ENCODE peak calls at places on chromosomes 11 and 22, in seven cellular contexts. Y is IMR-90; M is left ventricle myocardium inferior; U is colonic mucosa; G is astrocyte; D is CD8-positive, alpha-beta memory T cell; P is hepatocyte. I is an unnamed sample.
A peak's percentile ranks its signal among the peaks of the same experiment; 100 is the strongest.

GRCh38 chr11:26867286-26867685 is 126.6 kb upstream of the FIBIN start:
- DNase-seq in Y (no peak), M (no peak), U (no peak), G (no peak), D (no peak), P (no peak), I (no peak)

GRCh38 chr11:124935548-124936514 is at the start of gene HEPACAM:
- DNase-seq in Y (no peak), M (no peak), U (no peak), G (no peak), D (no peak), P (no peak), I (no peak)

GRCh38 chr11:129192150-129192549 is at the start of gene ARHGAP32:
- DNase-seq in Y (no peak), M (no peak), U (peak; percentile 33), G (no peak), D (no peak), P (no peak), I (no peak)

GRCh38 chr11:43868852-43869567 is 11.6 kb upstream of the ALKBH3 start:
- DNase-seq in Y (peak; percentile 80), M (no peak), U (no peak), G (peak; percentile 70), D (peak; percentile 8), P (peak; percentile 38), I (no peak)

GRCh38 chr11:64834723-64835615 is 9.5 kb downstream of the CDC42BPG start:
- DNase-seq in Y (no peak), M (no peak), U (no peak), G (peak; percentile 43), D (no peak), P (no peak), I (no peak)

GRCh38 chr11:60563553-60564235 is 48.5 kb downstream of the MS4A13 start:
- DNase-seq in Y (no peak), M (no peak), U (no peak), G (no peak), D (no peak), P (no peak), I (no peak)

GRCh38 chr11:1121343-1122331 is 36.1 kb upstream of the MUC5AC start:
- DNase-seq in Y (peak; percentile 17), M (no peak), U (peak; percentile 16), G (no peak), D (no peak), P (no peak), I (peak; percentile 17)

GRCh38 chr11:43738600-43739409 is 58.3 kb downstream of the HSD17B12 start:
- DNase-seq in Y (peak; percentile 90), M (no peak), U (no peak), G (peak; percentile 87), D (no peak), P (peak; percentile 59), I (no peak)

GRCh38 chr11:1479006-1479677 is 7.4 kb downstream of the MOB2 start:
- DNase-seq in Y (no peak), M (peak; percentile 18), U (no peak), G (no peak), D (no peak), P (no peak), I (peak; percentile 21)

GRCh38 chr22:49393526-49393925 is 434.1 kb downstream of the BRD1 start:
- DNase-seq in Y (no peak), M (no peak), U (no peak), G (no peak), D (no peak), P (no peak), I (no peak)

GRCh38 chr11:26276798-26277424 is 55.0 kb upstream of the ANO3 start:
- DNase-seq in Y (peak; percentile 71), M (peak; percentile 20), U (peak; percentile 53), G (peak; percentile 45), D (no peak), P (peak; percentile 70), I (no peak)

GRCh38 chr22:47023871-47024270 is 261.4 kb downstream of the TBC1D22A start:
- DNase-seq in Y (no peak), M (no peak), U (no peak), G (no peak), D (no peak), P (no peak), I (peak; percentile 16)

GRCh38 chr11:128598096-128598495 is 10.7 kb upstream of the ETS1 start:
- DNase-seq in Y (no peak), M (no peak), U (no peak), G (no peak), D (no peak), P (no peak), I (no peak)

GRCh38 chr22:30921108-30921507 is 47.5 kb downstream of the MORC2 start:
- DNase-seq in Y (no peak), M (no peak), U (no peak), G (no peak), D (no peak), P (no peak), I (no peak)

GRCh38 chr11:118908931-118909618 is 16.7 kb downstream of the BCL9L start:
- DNase-seq in Y (peak; percentile 92), M (peak; percentile 89), U (peak; percentile 66), G (peak; percentile 86), D (peak; percentile 52), P (peak; percentile 95), I (peak; percentile 94)

GRCh38 chr11:10305262-10305963 is 540 bp downstream of the ADM start:
- DNase-seq in Y (peak; percentile 9), M (peak; percentile 35), U (peak; percentile 60), G (no peak), D (peak; percentile 33), P (peak; percentile 78), I (peak; percentile 44)

DNA sequence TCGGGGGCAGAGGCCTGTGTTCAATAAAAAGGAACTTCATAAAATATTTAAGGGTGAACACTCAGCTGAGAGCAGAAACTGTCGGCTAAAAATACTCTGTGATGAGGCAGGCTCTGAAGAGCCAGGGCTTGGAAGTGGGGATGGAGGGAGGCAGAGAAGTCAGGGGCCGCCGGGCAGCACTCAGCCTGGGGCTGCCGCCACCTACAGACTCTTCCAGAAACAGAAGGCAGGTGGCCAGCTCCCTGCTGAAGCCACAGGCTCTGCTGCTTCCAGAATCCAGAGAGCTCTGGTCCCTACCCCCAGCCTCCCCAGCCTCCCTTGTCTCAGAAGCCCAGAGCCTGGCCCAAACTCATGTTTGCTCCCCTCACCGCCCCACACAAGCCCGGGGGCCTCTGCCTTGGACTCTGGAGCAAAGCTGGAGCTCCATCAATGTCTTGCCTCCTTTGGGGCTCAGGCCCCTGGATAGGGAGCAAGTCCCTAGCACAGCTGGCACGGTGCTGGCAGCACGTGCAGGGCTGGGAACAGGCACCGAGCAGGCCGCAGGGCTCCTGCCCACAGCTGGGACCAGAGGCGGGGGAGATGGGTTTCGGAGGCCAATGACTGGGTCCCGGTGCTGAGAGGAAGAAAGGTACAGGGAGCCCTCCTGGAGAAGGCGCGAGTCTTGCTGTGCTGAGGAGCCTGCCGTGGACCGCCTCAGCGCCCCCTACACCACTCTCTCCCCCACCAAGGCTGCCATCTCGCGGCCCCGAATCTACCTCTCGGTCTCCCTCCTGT is 8.2 kb downstream of the LRFN4 start:
- DNase-seq in Y (no peak), M (no peak), U (no peak), G (no peak), D (no peak), P (no peak), I (no peak)
- H3K4me1 ChIP-seq in Y (peaks cover 2% of the 10 kb centered on the region), M (no peaks in the 10 kb centered on the region), U (peaks cover 5% of the 10 kb centered on the region), G (no peaks in the 10 kb centered on the region), D (peaks cover 9% of the 10 kb centered on the region), P (no peaks in the 10 kb centered on the region), I (no peaks in the 10 kb centered on the region)

GRCh38 chr22:21623402-21623970 is 6.3 kb downstream of the YDJC start:
- DNase-seq in Y (no peak), M (no peak), U (no peak), G (no peak), D (no peak), P (no peak), I (no peak)

GRCh38 chr22:21624120-21624879 is 5.5 kb downstream of the YDJC start:
- DNase-seq in Y (peak; percentile 23), M (peak; percentile 52), U (peak; percentile 41), G (no peak), D (peak; percentile 23), P (peak; percentile 45), I (no peak)

GRCh38 chr22:21621025-21621424 is 8.8 kb downstream of the YDJC start:
- DNase-seq in Y (no peak), M (no peak), U (no peak), G (no peak), D (no peak), P (no peak), I (no peak)

GRCh38 chr22:21621891-21622623 is 7.8 kb downstream of the YDJC start:
- DNase-seq in Y (no peak), M (no peak), U (no peak), G (no peak), D (no peak), P (no peak), I (no peak)

DNA sequence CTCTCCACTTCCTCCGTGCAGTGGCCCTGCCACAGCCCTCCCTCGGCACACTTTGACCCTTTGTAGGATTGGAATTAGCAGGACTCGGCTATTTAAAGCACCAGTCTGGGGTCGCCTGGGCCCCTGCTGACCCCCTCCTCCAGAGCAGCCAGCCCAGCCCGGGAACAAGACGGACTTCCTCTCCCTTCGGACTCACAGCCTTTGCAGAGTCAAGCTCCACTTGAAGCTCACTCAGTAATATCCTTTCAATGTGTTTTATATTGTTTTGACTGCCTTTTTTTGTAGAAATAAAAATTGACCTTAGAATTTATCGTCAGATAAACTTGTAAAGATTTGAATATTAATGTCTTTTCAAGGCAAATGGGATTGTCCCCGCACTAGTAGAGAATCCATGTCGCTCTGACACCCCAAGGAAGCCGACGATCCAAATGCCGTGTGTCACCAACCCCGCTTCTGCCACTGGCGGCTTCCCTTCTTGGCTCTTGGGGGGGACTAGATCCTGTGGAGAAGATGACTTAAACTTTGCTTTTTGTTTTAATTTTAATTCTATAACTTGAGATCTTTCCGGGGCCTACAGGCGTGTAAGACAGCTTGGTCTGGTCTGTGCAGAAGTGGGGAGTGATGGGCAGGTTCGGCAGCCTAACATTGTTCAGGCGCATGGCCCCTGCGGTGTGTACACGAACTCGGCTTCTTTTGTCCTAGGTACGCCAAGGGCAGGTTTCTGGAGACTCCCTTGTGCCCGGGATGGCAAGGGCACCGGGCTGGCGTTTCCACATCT is 7.0 kb downstream of the YDJC start:
- DNase-seq in Y (no peak), M (no peak), U (no peak), G (no peak), D (no peak), P (no peak), I (no peak)
- H3K4me1 ChIP-seq in Y (peaks cover 11% of the 10 kb centered on the region), M (peaks cover 69% of the 10 kb centered on the region), U (no peaks in the 10 kb centered on the region), G (peaks cover 3% of the 10 kb centered on the region), D (peaks cover 30% of the 10 kb centered on the region), P (no peaks in the 10 kb centered on the region), I (peaks cover 34% of the 10 kb centered on the region)

GRCh38 chr22:43475549-43476076 is 63.8 kb downstream of the MPPED1 start:
- DNase-seq in Y (no peak), M (no peak), U (no peak), G (no peak), D (no peak), P (no peak), I (no peak)
- H3K4me1 ChIP-seq in Y (no peaks in the 10 kb centered on the region), M (no peaks in the 10 kb centered on the region), U (no peaks in the 10 kb centered on the region), G (no peaks in the 10 kb centered on the region), D (no peaks in the 10 kb centered on the region), P (no peaks in the 10 kb centered on the region), I (no peaks in the 10 kb centered on the region)

GRCh38 chr11:75087319-75088055 is 9.2 kb downstream of the OR2AT4 start:
- DNase-seq in Y (no peak), M (no peak), U (no peak), G (no peak), D (no peak), P (no peak), I (no peak)
- H3K4me1 ChIP-seq in Y (no peaks in the 10 kb centered on the region), M (no peaks in the 10 kb centered on the region), U (no peaks in the 10 kb centered on the region), G (no peaks in the 10 kb centered on the region), D (no peaks in the 10 kb centered on the region), P (no peaks in the 10 kb centered on the region), I (no peaks in the 10 kb centered on the region)

GRCh38 chr11:122173074-122173450 is 57.0 kb upstream of the BLID start:
- DNase-seq in Y (no peak), M (no peak), U (no peak), G (no peak), D (no peak), P (no peak), I (no peak)
- H3K4me1 ChIP-seq in Y (peaks cover 30% of the 10 kb centered on the region), M (no peaks in the 10 kb centered on the region), U (no peaks in the 10 kb centered on the region), G (peaks cover 85% of the 10 kb centered on the region), D (no peaks in the 10 kb centered on the region), P (no peaks in the 10 kb centered on the region), I (peaks cover 4% of the 10 kb centered on the region)

I was measured in tibial artery.